ENCODE peak calls at places on chromosomes 13 and 19, in six cellular contexts. T, W, F, D, Q and H are unnamed samples.

GRCh38 chr19:6500837-6501739 is 1.0 kb downstream of the TUBB4A start:
- DNase-seq in W (no peak), T (no peak), F (no peak), D (no peak), Q (no peak), H (no peak)

GRCh38 chr13:63364159-63364558 is 1948.5 kb upstream of the PCDH20 start:
- DNase-seq in T (no peak), Q (no peak), F (no peak), W (no peak), D (no peak), H (no peak)

GRCh38 chr13:72290962-72291681 is 424.1 kb upstream of the DACH1 start:
- DNase-seq in T (no peak), W (peak; percentile 32), F (no peak), Q (peak; percentile 95), D (no peak), H (no peak)

GRCh38 chr13:19159181-19159580 is 22.4 kb downstream of the TUBA3C start:
- DNase-seq in W (no peak), D (no peak), T (no peak), F (no peak), Q (no peak), H (no peak)

GRCh38 chr19:32702010-32702409 is 10.4 kb downstream of the NUDT19 start:
- DNase-seq in T (peak; percentile 61), W (no peak), D (no peak), F (no peak), Q (no peak), H (no peak)

GRCh38 chr13:46124531-46124966 is 19.7 kb upstream of the CPB2 start:
- DNase-seq in T (no peak), D (no peak), Q (no peak), W (no peak), F (no peak), H (no peak)

GRCh38 chr19:55146078-55146647 is 2.8 kb downstream of the TNNT1 start:
- DNase-seq in T (no peak), Q (peak; percentile 62), W (no peak), F (no peak), D (no peak), H (no peak)

GRCh38 chr19:46944918-46945628 is 74.6 kb upstream of the NPAS1 start:
- DNase-seq in F (peak; percentile 61), T (peak; percentile 49), W (peak; percentile 64), D (no peak), Q (no peak), H (no peak)

GRCh38 chr19:12885749-12886706 is 973 bp downstream of the KLF1 start:
- DNase-seq in W (no peak), D (no peak), T (no peak), F (no peak), Q (no peak), H (no peak)

GRCh38 chr19:47755762-47756626 is 10.6 kb downstream of the NOP53 start:
- DNase-seq in W (no peak), D (no peak), T (no peak), Q (no peak), F (no peak), H (no peak)

GRCh38 chr13:32650705-32651311 is 64.6 kb downstream of the PDS5B start:
- DNase-seq in D (peak; percentile 20), T (peak; percentile 65), F (peak; percentile 77), Q (peak; percentile 70), W (peak; percentile 77), H (no peak)

GRCh38 chr13:52892925-52893324 is 44.5 kb upstream of the PCDH8 start:
- DNase-seq in Q (peak; percentile 50), W (no peak), F (no peak), D (no peak), T (no peak), H (no peak)

GRCh38 chr19:22422220-22422619 is at the start of gene ZNF98:
- DNase-seq in Q (no peak), D (no peak), F (no peak), T (peak; percentile 68), W (no peak), H (no peak)

GRCh38 chr19:47404334-47405196 is 14.8 kb downstream of the MEIS3 start:
- DNase-seq in W (no peak), F (no peak), Q (no peak), D (no peak), T (no peak), H (no peak)

GRCh38 chr13:84651288-84651687 is 769.0 kb upstream of the SLITRK1 start:
- DNase-seq in W (peak; percentile 86), Q (peak; percentile 8), F (no peak), D (no peak), T (peak; percentile 22), H (no peak)

GRCh38 chr13:52808842-52809219 is 39.6 kb downstream of the PCDH8 start:
- DNase-seq in F (no peak), Q (no peak), W (no peak), T (no peak), D (no peak), H (no peak)

GRCh38 chr19:42168206-42168605 is 36.0 kb upstream of the POU2F2 start:
- DNase-seq in W (no peak), T (no peak), F (no peak), D (no peak), Q (no peak), H (no peak)

GRCh38 chr13:87324558-87324957 is 346.6 kb upstream of the SLITRK5 start:
- DNase-seq in W (no peak), F (no peak), T (no peak), Q (no peak), D (no peak), H (no peak)

GRCh38 chr19:58380037-58380735 is 644 bp downstream of the ZNF837 start:
- DNase-seq in F (peak; percentile 16), W (no peak), T (no peak), D (no peak), Q (no peak), H (no peak)

GRCh38 chr19:2867025-2867991 is at the start of gene ZNF556:
- DNase-seq in T (no peak), F (no peak), D (no peak), Q (no peak), W (no peak), H (no peak)